ENCODE peak calls at places on chromosome 18, in five cellular contexts. One of them, this sample, is unnamed.

GRCh38 chr18:7871560-7872456 is 304.7 kb downstream of the PTPRM start:
- DNase-seq in CD4-positive, alpha-beta T cell: no peak
- DNase-seq in dermis microvascular lymphatic vessel endothelial cell: no peak
- DNase-seq in right cardiac atrium: no peak
- DNase-seq in germinal center: no peak
- DNase-seq in this sample: no peak

GRCh38 chr18:75244336-75244735 is 33.7 kb downstream of the TSHZ1 start:
- DNase-seq in CD4-positive, alpha-beta T cell: peak
- DNase-seq in germinal center: no peak
- DNase-seq in dermis microvascular lymphatic vessel endothelial cell: no peak
- DNase-seq in right cardiac atrium: no peak
- DNase-seq in this sample: peak

GRCh38 chr18:63220903-63221302 is 98.7 kb downstream of the BCL2 start:
- DNase-seq in germinal center: no peak
- DNase-seq in CD4-positive, alpha-beta T cell: no peak
- DNase-seq in right cardiac atrium: no peak
- DNase-seq in dermis microvascular lymphatic vessel endothelial cell: no peak
- DNase-seq in this sample: no peak

GRCh38 chr18:23857756-23858155 is 156.8 kb upstream of the TTC39C start:
- DNase-seq in CD4-positive, alpha-beta T cell: no peak
- DNase-seq in germinal center: no peak
- DNase-seq in right cardiac atrium: no peak
- DNase-seq in dermis microvascular lymphatic vessel endothelial cell: peak
- DNase-seq in this sample: no peak

GRCh38 chr18:73756256-73757091 is 391.2 kb downstream of the FBXO15 start:
- DNase-seq in dermis microvascular lymphatic vessel endothelial cell: no peak
- DNase-seq in CD4-positive, alpha-beta T cell: no peak
- DNase-seq in germinal center: no peak
- DNase-seq in right cardiac atrium: no peak
- DNase-seq in this sample: no peak

GRCh38 chr18:24552218-24552617 is 91.8 kb downstream of the HRH4 start:
- DNase-seq in right cardiac atrium: no peak
- DNase-seq in dermis microvascular lymphatic vessel endothelial cell: no peak
- DNase-seq in germinal center: no peak
- DNase-seq in CD4-positive, alpha-beta T cell: no peak
- DNase-seq in this sample: no peak

GRCh38 chr18:5772271-5772670 is 123.1 kb downstream of the TMEM200C start:
- DNase-seq in right cardiac atrium: no peak
- DNase-seq in dermis microvascular lymphatic vessel endothelial cell: no peak
- DNase-seq in germinal center: no peak
- DNase-seq in CD4-positive, alpha-beta T cell: no peak
- DNase-seq in this sample: no peak

GRCh38 chr18:47260924-47261701 is 9.7 kb upstream of the SKOR2 start:
- DNase-seq in germinal center: no peak
- DNase-seq in dermis microvascular lymphatic vessel endothelial cell: no peak
- DNase-seq in right cardiac atrium: no peak
- DNase-seq in CD4-positive, alpha-beta T cell: no peak
- DNase-seq in this sample: no peak

GRCh38 chr18:72530622-72531021 is 13.5 kb downstream of the CBLN2 start:
- DNase-seq in germinal center: no peak
- DNase-seq in dermis microvascular lymphatic vessel endothelial cell: no peak
- DNase-seq in CD4-positive, alpha-beta T cell: no peak
- DNase-seq in right cardiac atrium: no peak
- DNase-seq in this sample: no peak

GRCh38 chr18:57029761-57030160 is 117.1 kb upstream of the BOD1L2 start:
- DNase-seq in CD4-positive, alpha-beta T cell: no peak
- DNase-seq in germinal center: no peak
- DNase-seq in dermis microvascular lymphatic vessel endothelial cell: no peak
- DNase-seq in right cardiac atrium: no peak
- DNase-seq in this sample: no peak

GRCh38 chr18:13577091-13577697 is 149.2 kb downstream of the FAM210A start:
- DNase-seq in CD4-positive, alpha-beta T cell: no peak
- DNase-seq in dermis microvascular lymphatic vessel endothelial cell: no peak
- DNase-seq in germinal center: peak
- DNase-seq in right cardiac atrium: no peak
- DNase-seq in this sample: no peak

GRCh38 chr18:70380915-70381896 is 92.4 kb downstream of the SOCS6 start:
- DNase-seq in germinal center: no peak
- DNase-seq in dermis microvascular lymphatic vessel endothelial cell: no peak
- DNase-seq in right cardiac atrium: peak
- DNase-seq in CD4-positive, alpha-beta T cell: no peak
- DNase-seq in this sample: no peak

GRCh38 chr18:59799383-59800015 is 100.3 kb upstream of the PMAIP1 start:
- DNase-seq in germinal center: no peak
- DNase-seq in CD4-positive, alpha-beta T cell: no peak
- DNase-seq in right cardiac atrium: no peak
- DNase-seq in dermis microvascular lymphatic vessel endothelial cell: no peak
- DNase-seq in this sample: no peak

GRCh38 chr18:5582849-5583667 is 39.3 kb upstream of the EPB41L3 start:
- DNase-seq in germinal center: no peak
- DNase-seq in right cardiac atrium: no peak
- DNase-seq in dermis microvascular lymphatic vessel endothelial cell: no peak
- DNase-seq in CD4-positive, alpha-beta T cell: no peak
- DNase-seq in this sample: no peak

GRCh38 chr18:12321331-12321730 is 13.3 kb downstream of the TUBB6 start:
- DNase-seq in CD4-positive, alpha-beta T cell: no peak
- DNase-seq in right cardiac atrium: no peak
- DNase-seq in germinal center: no peak
- DNase-seq in dermis microvascular lymphatic vessel endothelial cell: no peak
- DNase-seq in this sample: no peak

GRCh38 chr18:42514522-42514921 is 559.5 kb downstream of the PIK3C3 start:
- DNase-seq in right cardiac atrium: no peak
- DNase-seq in CD4-positive, alpha-beta T cell: no peak
- DNase-seq in germinal center: no peak
- DNase-seq in dermis microvascular lymphatic vessel endothelial cell: no peak
- DNase-seq in this sample: no peak

GRCh38 chr18:13366977-13367892 is 148.7 kb downstream of the LDLRAD4 start:
- DNase-seq in germinal center: no peak
- DNase-seq in dermis microvascular lymphatic vessel endothelial cell: no peak
- DNase-seq in right cardiac atrium: no peak
- DNase-seq in CD4-positive, alpha-beta T cell: no peak
- DNase-seq in this sample: no peak